ENCODE peak calls at places on chromosomes 11 and 22, in five cellular contexts. Y is transverse colon, Z is mucosa of descending colon, H is prostate gland, F is SK-N-SH. M is an unnamed sample.
A peak's percentile ranks its signal among the peaks of the same experiment; 100 is the strongest.

GRCh38 chr11:32838505-32839274 is 9.0 kb downstream of the PRRG4 start:
- DNase-seq in Z (peak; percentile 42), H (peak; percentile 25), F (no peak), Y (peak; percentile 11), M (peak; percentile 46)

GRCh38 chr11:48062649-48063048 is 82.3 kb downstream of the PTPRJ start:
- DNase-seq in F (no peak), Z (no peak), Y (no peak), H (no peak), M (no peak)

GRCh38 chr11:66680966-66681645 is 3.4 kb upstream of the RBM4B start:
- DNase-seq in Y (no peak), F (no peak), Z (no peak), H (no peak), M (no peak)

GRCh38 chr11:43833657-43834073 is 47.0 kb upstream of the ALKBH3 start:
- DNase-seq in H (no peak), Z (no peak), Y (no peak), F (peak; percentile 35), M (no peak)

GRCh38 chr22:22092101-22092500 is 109.5 kb upstream of the TOP3B start:
- DNase-seq in F (no peak), Y (no peak), H (no peak), Z (no peak), M (no peak)

GRCh38 chr11:62856333-62856910 is 17.0 kb upstream of the WDR74 start:
- DNase-seq in Y (no peak), H (no peak), Z (no peak), F (no peak), M (no peak)

GRCh38 chr22:36926721-36927435 is 13.4 kb downstream of the CSF2RB start:
- DNase-seq in Y (no peak), H (no peak), Z (no peak), F (no peak), M (no peak)

GRCh38 chr11:47415949-47416472 is 7.6 kb downstream of the SLC39A13 start:
- DNase-seq in H (peak; percentile 74), Y (peak; percentile 78), F (no peak), Z (peak; percentile 70), M (peak; percentile 62)

GRCh38 chr11:129248618-129249017 is 56.5 kb upstream of the ARHGAP32 start:
- DNase-seq in H (no peak), F (no peak), Z (no peak), Y (no peak), M (no peak)

GRCh38 chr11:119907122-119907933 is 178.3 kb upstream of the NECTIN1 start:
- DNase-seq in Z (peak; percentile 84), H (no peak), F (peak; percentile 71), Y (peak; percentile 82), M (peak; percentile 72)

GRCh38 chr11:129455756-129456436 is 80.2 kb downstream of the BARX2 start:
- DNase-seq in H (no peak), F (no peak), Z (no peak), Y (no peak), M (no peak)

GRCh38 chr22:32852346-32853251 is 51.1 kb downstream of the TIMP3 start:
- DNase-seq in Y (no peak), H (peak; percentile 68), F (peak; percentile 37), Z (peak; percentile 29), M (no peak)

GRCh38 chr11:130118636-130119387 is 40.8 kb upstream of the ST14 start:
- DNase-seq in Y (no peak), F (no peak), Z (no peak), H (no peak), M (no peak)

GRCh38 chr11:103546236-103546635 is 437.0 kb downstream of the DYNC2H1 start:
- DNase-seq in H (no peak), Y (no peak), F (no peak), Z (no peak), M (no peak)

GRCh38 chr11:14223636-14224035 is 135.3 kb downstream of the RRAS2 start:
- DNase-seq in Z (no peak), Y (no peak), H (no peak), F (no peak), M (no peak)

GRCh38 chr11:135004495-135004894 is 592.5 kb upstream of the B3GAT1 start:
- DNase-seq in Z (no peak), Y (no peak), F (peak; percentile 28), H (no peak), M (no peak)

GRCh38 chr11:131922220-131922619 is 551.8 kb downstream of the NTM start:
- DNase-seq in Z (no peak), Y (no peak), F (no peak), H (no peak), M (no peak)

GRCh38 chr11:128388182-128388815 is 199.1 kb downstream of the ETS1 start:
- DNase-seq in Y (peak; percentile 35), H (no peak), Z (peak; percentile 59), F (no peak), M (no peak)

GRCh38 chr11:15038963-15039362 is 34.4 kb upstream of the CALCB start:
- DNase-seq in Y (no peak), H (no peak), F (peak; percentile 21), Z (no peak), M (no peak)

GRCh38 chr11:125268611-125269010 is 104.1 kb downstream of the PKNOX2 start:
- DNase-seq in Y (no peak), Z (no peak), H (no peak), F (no peak), M (no peak)

GRCh38 chr11:47979378-47980092 is 824 bp upstream of the PTPRJ start:
- DNase-seq in Y (no peak), F (peak; percentile 54), Z (no peak), H (no peak), M (no peak)

GRCh38 chr11:34915136-34916013 is 804 bp downstream of the APIP start:
- DNase-seq in Z (no peak), F (no peak), H (peak; percentile 38), Y (no peak), M (no peak)

GRCh38 chr11:11787305-11788066 is 54.3 kb upstream of the USP47 start:
- DNase-seq in H (peak; percentile 73), Y (peak; percentile 81), F (peak; percentile 57), Z (peak; percentile 83), M (peak; percentile 61)

GRCh38 chr11:71247551-71248250 is 4.7 kb downstream of the SHANK2 start:
- DNase-seq in Y (no peak), H (peak; percentile 54), F (no peak), Z (no peak), M (no peak)

GRCh38 chr11:109247071-109247470 is 174.9 kb upstream of the C11orf87 start:
- DNase-seq in H (no peak), F (no peak), Y (no peak), Z (no peak), M (no peak)

GRCh38 chr11:68010058-68011041 is at the start of gene ALDH3B1:
- DNase-seq in Z (peak; percentile 90), Y (peak; percentile 92), F (peak; percentile 52), H (peak; percentile 46), M (no peak)
- H3K4me3 ChIP-seq in Z (no peak within 1 kb of the TSS), Y (peak within 1 kb of the TSS; percentile 41), F (peak within 1 kb of the TSS; percentile 2), H (peak within 1 kb of the TSS; percentile 6), M (no peak within 1 kb of the TSS)

DNA sequence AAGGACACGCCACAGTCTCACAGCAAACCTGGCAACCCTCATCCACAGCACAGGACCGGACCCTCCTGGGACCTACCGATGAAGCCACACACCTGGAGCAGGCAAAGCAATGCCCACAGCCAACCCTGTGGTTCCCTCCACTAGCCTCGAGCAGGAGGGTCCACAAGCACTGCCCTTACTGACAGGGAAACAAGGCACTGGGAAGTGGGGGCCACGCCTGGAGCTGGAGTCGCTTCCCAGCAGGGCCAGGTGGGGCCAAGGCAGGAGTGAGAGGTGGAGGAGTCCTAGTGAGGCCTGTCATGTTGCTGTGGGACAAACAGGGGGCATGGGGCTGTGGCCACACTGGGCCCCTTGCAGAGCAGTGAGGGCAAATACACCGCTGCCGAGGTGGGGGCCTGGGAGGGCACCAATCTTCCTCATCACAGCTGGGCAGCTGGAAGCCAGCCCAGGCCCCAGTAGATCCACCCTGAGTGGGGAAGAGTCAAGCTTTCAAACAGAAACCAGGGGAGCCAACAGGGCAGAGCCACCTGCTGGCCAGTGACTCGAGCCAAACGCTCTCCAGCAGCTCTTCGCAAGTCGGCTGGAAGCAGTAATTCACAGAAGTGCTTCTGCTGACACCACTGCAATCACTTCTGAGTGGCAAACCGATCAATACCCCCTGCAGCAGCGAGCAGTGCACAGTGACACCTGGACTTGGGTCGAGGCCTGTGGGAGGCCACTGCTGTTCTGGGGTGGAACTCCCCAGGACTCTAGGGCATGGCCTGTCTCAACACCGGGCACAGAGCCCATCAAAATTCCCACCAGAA is 13.7 kb downstream of the SULT4A1 start:
- DNase-seq in Z (no peak), H (no peak), F (peak; percentile 56), Y (no peak), M (no peak)
- TF ChIP-seq CTCF in Z (no peak), H (no peak), F (peak; percentile 33), Y (no peak), M (peak; percentile 76)

DNA sequence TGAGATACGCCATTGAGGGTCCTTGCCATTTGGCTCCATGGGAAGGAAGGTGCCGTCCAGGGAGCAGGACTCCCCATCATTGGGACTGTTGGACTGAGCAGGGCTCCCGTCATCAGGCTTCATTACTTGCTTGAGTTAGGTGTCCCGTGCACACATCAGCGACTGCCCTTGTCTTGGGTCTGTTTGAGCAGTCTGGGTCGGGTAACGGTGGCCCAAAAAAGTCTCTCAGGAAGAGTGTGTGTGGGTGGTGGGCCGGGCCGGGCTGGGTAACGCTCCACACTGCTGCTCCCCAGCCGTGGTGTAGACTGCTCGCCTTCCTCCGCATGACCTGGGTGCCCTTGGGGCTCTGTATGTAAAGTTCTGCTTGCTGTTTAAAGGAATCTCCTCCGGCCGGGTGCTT is 293.5 kb downstream of the TBC1D22A start:
- DNase-seq in H (no peak), Y (no peak), Z (no peak), F (no peak), M (no peak)
- H3K4me3 ChIP-seq in H (no peak overlapping the region), Y (no peak overlapping the region), Z (no peak overlapping the region), F (no peak overlapping the region), M (no peak overlapping the region)

DNA sequence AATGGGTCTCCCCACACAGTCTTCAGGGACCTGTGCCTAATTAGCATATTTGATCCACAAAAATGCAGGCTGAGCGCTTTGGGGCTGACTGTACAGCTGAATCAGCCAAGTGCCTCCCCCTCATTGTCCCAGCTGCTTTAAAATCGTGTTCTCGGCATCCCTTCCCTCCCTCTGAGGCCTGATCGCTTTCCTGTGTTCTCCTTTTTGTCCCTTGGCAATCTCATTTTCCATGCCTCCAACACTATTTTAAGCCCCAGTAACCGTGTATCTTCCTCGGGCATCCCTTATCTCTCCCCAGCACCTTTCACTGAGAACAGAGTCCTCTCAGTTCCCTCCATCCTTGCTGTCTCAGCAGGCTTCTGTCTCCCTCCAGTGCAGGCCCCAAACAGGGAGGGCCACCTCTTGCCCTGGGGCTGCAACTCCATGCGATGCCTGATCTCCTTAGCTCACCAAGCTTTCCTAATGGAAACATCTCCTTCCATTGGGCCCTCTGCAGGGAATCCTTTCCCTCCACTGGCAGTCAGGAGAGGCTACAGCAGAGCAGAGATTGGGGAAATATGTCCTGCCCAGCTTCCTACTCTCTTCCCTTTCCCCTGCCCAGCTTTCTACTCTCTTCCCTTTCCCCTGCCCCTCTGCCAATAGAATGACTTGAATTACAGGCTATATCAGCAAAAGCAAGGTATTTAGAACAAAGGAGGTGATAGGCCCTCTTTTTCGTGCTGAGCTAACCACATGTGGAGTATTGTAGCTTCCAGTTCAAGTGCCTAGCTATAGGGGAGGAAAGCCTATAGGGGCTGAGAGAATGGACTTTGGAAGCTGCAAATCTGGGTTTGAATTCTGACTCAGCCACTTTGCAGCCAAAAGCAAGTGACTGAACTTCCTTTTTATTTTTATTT is 13.9 kb downstream of the UQCR10 start:
- DNase-seq in F (peak; percentile 26), Z (no peak), H (no peak), Y (no peak), M (no peak)
- TF ChIP-seq CTCF in F (no peak), Z (no peak), H (no peak), Y (no peak), M (no peak)